ENCODE peak calls at places on chromosomes 16 and 17, in ten cellular contexts. A is HEK293T; O is iPS DF 6.9; K is SHP77; T is caudate nucleus; Z is fibroblast of the conjunctiva; W is NCI-H510A; F is mesenchymal stem cell; R is heart right ventricle; B is activated CD4-positive, alpha-beta T cell treated with anti-CD3 and anti-CD28 coated beads, Interleukin-2, amount 50 U/mL, for 4 hours. H is an unnamed sample.
A peak's percentile ranks its signal among the peaks of the same experiment; 100 is the strongest.

GRCh38 chr16:82761858-82762257 is 135.1 kb downstream of the CDH13 start:
- DNase-seq in K (no peak), Z (no peak), B (no peak), R (no peak), A (no peak), O (no peak), W (no peak), T (no peak), F (peak; percentile 61), H (no peak)

GRCh38 chr17:77319211-77320031 is 178.7 kb downstream of the SEC14L1 start:
- DNase-seq in F (peak; percentile 98), A (peak; percentile 67), Z (peak; percentile 63), O (no peak), B (peak; percentile 69), W (no peak), K (no peak), R (peak; percentile 76), T (no peak), H (peak; percentile 26)

GRCh38 chr17:70313031-70313430 is 143.7 kb downstream of the KCNJ2 start:
- DNase-seq in Z (no peak), R (no peak), F (no peak), K (no peak), T (no peak), W (no peak), O (no peak), A (no peak), B (no peak), H (no peak)

GRCh38 chr17:45896803-45897693 is 2.7 kb downstream of the MAPT start:
- DNase-seq in W (no peak), T (peak; percentile 56), Z (no peak), A (no peak), F (peak; percentile 29), R (no peak), O (no peak), B (no peak), K (no peak), H (no peak)

GRCh38 chr16:68235882-68236803 is at the start of gene ESRP2:
- DNase-seq in B (no peak), Z (no peak), A (no peak), R (no peak), K (no peak), O (no peak), W (peak; percentile 80), T (no peak), F (no peak), H (no peak)

GRCh38 chr17:80195671-80196529 is 24.2 kb downstream of the SGSH start:
- DNase-seq in R (no peak), K (no peak), T (no peak), Z (no peak), W (no peak), B (peak; percentile 50), O (peak; percentile 27), F (peak; percentile 14), A (peak; percentile 64), H (no peak)

GRCh38 chr16:159136-159849 is 6.5 kb upstream of the HBM start:
- DNase-seq in A (no peak), F (no peak), Z (no peak), R (no peak), T (no peak), B (no peak), W (no peak), O (no peak), K (no peak), H (no peak)

GRCh38 chr17:40606548-40607353 is 40.9 kb downstream of the SMARCE1 start:
- DNase-seq in F (no peak), Z (no peak), R (no peak), T (no peak), W (no peak), K (no peak), A (no peak), B (no peak), O (no peak), H (no peak)

GRCh38 chr17:60372790-60373483 is 19.0 kb downstream of the USP32 start:
- DNase-seq in R (no peak), A (no peak), B (no peak), T (no peak), F (peak; percentile 71), W (no peak), Z (no peak), K (no peak), O (no peak), H (no peak)

GRCh38 chr17:47663997-47664941 is 14.6 kb downstream of the KPNB1 start:
- DNase-seq in O (no peak), A (peak; percentile 68), W (peak; percentile 24), B (peak; percentile 69), F (peak; percentile 65), Z (peak; percentile 47), K (peak; percentile 51), T (peak; percentile 57), R (no peak), H (no peak)

GRCh38 chr16:80148826-80149225 is 392.0 kb upstream of the DYNLRB2 start:
- DNase-seq in O (no peak), B (no peak), F (no peak), A (no peak), W (no peak), R (no peak), Z (no peak), T (peak; percentile 64), K (no peak), H (no peak)

GRCh38 chr17:6633263-6633662 is 7.2 kb downstream of the KIAA0753 start:
- DNase-seq in T (no peak), R (no peak), K (no peak), O (no peak), W (no peak), A (no peak), Z (no peak), F (no peak), B (no peak), H (no peak)

GRCh38 chr17:30495586-30495985 is 18.4 kb downstream of the GOSR1 start:
- DNase-seq in R (no peak), B (no peak), K (no peak), T (no peak), O (no peak), Z (no peak), W (no peak), A (no peak), F (no peak), H (no peak)

GRCh38 chr17:77810536-77810935 is 148.0 kb upstream of the TNRC6C start:
- DNase-seq in K (no peak), O (no peak), B (no peak), A (no peak), F (peak; percentile 39), R (peak; percentile 48), Z (peak; percentile 85), T (no peak), W (no peak), H (no peak)